ENCODE peak calls at places on chromosome 5, in ten cellular contexts. O, L, F, N, G, V, R, A, C and X are unnamed samples.

GRCh38 chr5:18171684-18172083 is 537.4 kb downstream of the TAF11L14 start:
- DNase-seq in O (no peak), L (no peak), F (no peak), N (no peak), G (no peak), V (no peak), R (no peak), A (no peak), C (no peak), X (no peak)

GRCh38 chr5:59496524-59497134 is 396.9 kb downstream of the PDE4D start:
- DNase-seq in O (no peak), L (peak), F (peak), N (no peak), G (peak), V (no peak), R (no peak), A (no peak), C (no peak), X (peak)

GRCh38 chr5:159324986-159325385 is 5.3 kb downstream of the IL12B start:
- DNase-seq in O (no peak), L (no peak), F (no peak), N (no peak), G (no peak), V (no peak), R (no peak), A (no peak), C (no peak), X (no peak)

GRCh38 chr5:69432412-69433206 is 17.7 kb downstream of the MARVELD2 start:
- DNase-seq in O (no peak), L (no peak), F (no peak), N (no peak), G (no peak), V (no peak), R (no peak), A (no peak), C (no peak), X (no peak)

GRCh38 chr5:150120617-150121447 is 34.5 kb upstream of the CSF1R start:
- DNase-seq in O (peak), L (peak), F (no peak), N (peak), G (no peak), V (no peak), R (peak), A (no peak), C (no peak), X (no peak)

GRCh38 chr5:180643191-180643851 is 6.1 kb downstream of the FLT4 start:
- DNase-seq in O (peak), L (peak), F (peak), N (peak), G (no peak), V (no peak), R (no peak), A (no peak), C (no peak), X (no peak)

GRCh38 chr5:74767579-74767913 is 497 bp downstream of the NSA2 start:
- DNase-seq in O (no peak), L (peak), F (no peak), N (no peak), G (peak), V (no peak), R (no peak), A (no peak), C (no peak), X (peak)

GRCh38 chr5:158414780-158415179 is 555.8 kb upstream of the CLINT1 start:
- DNase-seq in O (no peak), L (no peak), F (no peak), N (no peak), G (no peak), V (no peak), R (no peak), A (no peak), C (no peak), X (no peak)

GRCh38 chr5:145350501-145350900 is 484.6 kb downstream of the PRELID2 start:
- DNase-seq in O (no peak), L (no peak), F (no peak), N (no peak), G (no peak), V (peak), R (no peak), A (no peak), C (peak), X (no peak)

GRCh38 chr5:174793684-174794328 is 69.4 kb downstream of the MSX2 start:
- DNase-seq in O (peak), L (peak), F (peak), N (peak), G (peak), V (no peak), R (peak), A (peak), C (no peak), X (peak)

GRCh38 chr5:103598997-103599556 is 36.5 kb upstream of the NUDT12 start:
- DNase-seq in O (no peak), L (no peak), F (no peak), N (no peak), G (no peak), V (no peak), R (no peak), A (no peak), C (no peak), X (no peak)

GRCh38 chr5:39547548-39548154 is 122.9 kb upstream of the DAB2 start:
- DNase-seq in O (peak), L (no peak), F (peak), N (peak), G (peak), V (no peak), R (no peak), A (no peak), C (peak), X (peak)

GRCh38 chr5:93378073-93378472 is 202.9 kb downstream of the NR2F1-AS1 start:
- DNase-seq in O (no peak), L (no peak), F (no peak), N (no peak), G (no peak), V (no peak), R (no peak), A (no peak), C (peak), X (no peak)

GRCh38 chr5:139569276-139569955 is 8.3 kb downstream of the UBE2D2 start:
- DNase-seq in O (peak), L (no peak), F (no peak), N (no peak), G (no peak), V (no peak), R (no peak), A (no peak), C (no peak), X (no peak)

GRCh38 chr5:115418788-115419187 is 122.3 kb upstream of the CCDC112 start:
- DNase-seq in O (no peak), L (no peak), F (no peak), N (no peak), G (no peak), V (no peak), R (no peak), A (no peak), C (no peak), X (no peak)

GRCh38 chr5:180646289-180646962 is 3.0 kb downstream of the FLT4 start:
- DNase-seq in O (peak), L (no peak), F (peak), N (no peak), G (no peak), V (no peak), R (no peak), A (no peak), C (no peak), X (no peak)

GRCh38 chr5:56814361-56814962 is 887 bp upstream of the MAP3K1 start:
- DNase-seq in O (no peak), L (peak), F (peak), N (peak), G (peak), V (no peak), R (peak), A (no peak), C (no peak), X (peak)

GRCh38 chr5:34591723-34592122 is 64.4 kb upstream of the RAI14 start:
- DNase-seq in O (no peak), L (no peak), F (no peak), N (no peak), G (no peak), V (no peak), R (no peak), A (no peak), C (no peak), X (no peak)

GRCh38 chr5:11588803-11589202 is 315.4 kb downstream of the CTNND2 start:
- DNase-seq in O (no peak), L (no peak), F (peak), N (no peak), G (peak), V (no peak), R (no peak), A (no peak), C (no peak), X (no peak)
- H3K4me3 ChIP-seq in O (no peak), L (no peak), F (no peak), N (no peak), G (peak), V (no peak), R (peak), A (no peak), C (no peak), X (no peak)

GRCh38 chr5:126514159-126515141 is 80.6 kb downstream of the ALDH7A1 start:
- DNase-seq in O (no peak), L (no peak), F (no peak), N (no peak), G (no peak), V (no peak), R (no peak), A (no peak), C (no peak), X (no peak)
- H3K4me3 ChIP-seq in O (no peak), L (no peak), F (no peak), N (no peak), G (no peak), V (no peak), R (no peak), A (no peak), C (no peak), X (no peak)

GRCh38 chr5:138542120-138542955 is 698 bp downstream of the ETF1 start:
- DNase-seq in O (no peak), L (no peak), F (peak), N (no peak), G (peak), V (no peak), R (no peak), A (no peak), C (no peak), X (no peak)

GRCh38 chr5:138538943-138539627 is 4.0 kb downstream of the ETF1 start:
- DNase-seq in O (no peak), L (no peak), F (no peak), N (no peak), G (no peak), V (no peak), R (no peak), A (no peak), C (no peak), X (no peak)

GRCh38 chr5:138541511-138541910 is 1.5 kb downstream of the ETF1 start:
- DNase-seq in O (no peak), L (no peak), F (no peak), N (no peak), G (no peak), V (no peak), R (no peak), A (no peak), C (no peak), X (no peak)

GRCh38 chr5:138536665-138537315 is 6.2 kb downstream of the ETF1 start:
- DNase-seq in O (no peak), L (no peak), F (peak), N (no peak), G (no peak), V (no peak), R (no peak), A (no peak), C (no peak), X (peak)

GRCh38 chr5:138539791-138540190 is 3.2 kb downstream of the ETF1 start:
- DNase-seq in O (no peak), L (no peak), F (no peak), N (no peak), G (no peak), V (no peak), R (no peak), A (no peak), C (no peak), X (no peak)
- H3K4me3 ChIP-seq in O (no peak), L (no peak), F (no peak), N (no peak), G (no peak), V (peak), R (no peak), A (no peak), C (no peak), X (no peak)

GRCh38 chr5:111070272-111071134 is 1.0 kb upstream of the TSLP start:
- DNase-seq in O (no peak), L (no peak), F (peak), N (no peak), G (peak), V (no peak), R (peak), A (no peak), C (no peak), X (no peak)
- H3K4me3 ChIP-seq in O (peak), L (no peak), F (peak), N (no peak), G (peak), V (no peak), R (peak), A (no peak), C (peak), X (no peak)